ENCODE peak calls at places on chromosomes 5 and 9, in nine cellular contexts. V, K, Z, M, Y, X, W, C and F are unnamed samples.

GRCh38 chr9:105651806-105652205 is 10.5 kb upstream of the TAL2 start:
- DNase-seq in V (no peak), K (no peak), Z (no peak), M (no peak), Y (no peak), X (no peak), W (no peak), C (no peak), F (no peak)

GRCh38 chr5:167786871-167787568 is 504.4 kb upstream of the WWC1 start:
- DNase-seq in V (peak; percentile 87), K (no peak), Z (no peak), M (no peak), Y (no peak), X (no peak), W (no peak), C (no peak), F (no peak)

GRCh38 chr5:73454379-73455036 is 5.9 kb upstream of the FOXD1 start:
- DNase-seq in V (no peak), K (peak; percentile 58), Z (no peak), M (peak; percentile 69), Y (peak; percentile 67), X (peak; percentile 49), W (no peak), C (peak; percentile 58), F (no peak)

GRCh38 chr9:70949239-70949638 is 172.2 kb downstream of the TRPM3 start:
- DNase-seq in V (no peak), K (no peak), Z (no peak), M (no peak), Y (no peak), X (no peak), W (no peak), C (no peak), F (no peak)

GRCh38 chr5:138716456-138716924 is 36.7 kb upstream of the CTNNA1 start:
- DNase-seq in V (no peak), K (no peak), Z (no peak), M (peak; percentile 39), Y (no peak), X (no peak), W (no peak), C (no peak), F (no peak)

GRCh38 chr5:167944121-167944858 is 347.2 kb upstream of the WWC1 start:
- DNase-seq in V (no peak), K (no peak), Z (no peak), M (no peak), Y (no peak), X (no peak), W (no peak), C (no peak), F (no peak)

GRCh38 chr9:81874926-81875325 is 53.3 kb upstream of the SPATA31D4 start:
- DNase-seq in V (peak; percentile 56), K (no peak), Z (no peak), M (peak; percentile 97), Y (no peak), X (no peak), W (no peak), C (peak; percentile 92), F (no peak)

GRCh38 chr9:2297771-2298170 is 282.6 kb downstream of the SMARCA2 start:
- DNase-seq in V (peak; percentile 56), K (no peak), Z (no peak), M (peak; percentile 7), Y (no peak), X (no peak), W (no peak), C (no peak), F (no peak)

GRCh38 chr5:128441923-128442322 is 96.1 kb downstream of the FBN2 start:
- DNase-seq in V (no peak), K (no peak), Z (no peak), M (no peak), Y (no peak), X (no peak), W (no peak), C (no peak), F (no peak)

GRCh38 chr5:16681761-16682335 is 65.1 kb upstream of the RETREG1 start:
- DNase-seq in V (no peak), K (no peak), Z (no peak), M (no peak), Y (no peak), X (no peak), W (no peak), C (no peak), F (no peak)

GRCh38 chr9:90064248-90064647 is 459.4 kb downstream of the GADD45G start:
- DNase-seq in V (no peak), K (no peak), Z (no peak), M (no peak), Y (no peak), X (no peak), W (no peak), C (no peak), F (no peak)

GRCh38 chr9:109520475-109521132 is 22.5 kb upstream of the PTPN3 start:
- DNase-seq in V (peak; percentile 64), K (peak; percentile 61), Z (no peak), M (peak; percentile 83), Y (peak; percentile 92), X (peak; percentile 79), W (peak; percentile 77), C (peak; percentile 74), F (no peak)

GRCh38 chr5:176812269-176813259 is 2.2 kb downstream of the UNC5A start:
- DNase-seq in V (no peak), K (peak; percentile 73), Z (no peak), M (peak; percentile 27), Y (peak; percentile 49), X (no peak), W (no peak), C (peak; percentile 14), F (no peak)

GRCh38 chr5:59173568-59173967 is 590.7 kb downstream of the RAB3C start:
- DNase-seq in V (peak; percentile 11), K (no peak), Z (no peak), M (peak; percentile 39), Y (no peak), X (no peak), W (no peak), C (peak; percentile 51), F (no peak)

GRCh38 chr5:543755-544674 is 19.8 kb upstream of the SLC9A3 start:
- DNase-seq in V (no peak), K (no peak), Z (peak; percentile 85), M (no peak), Y (no peak), X (peak; percentile 56), W (peak; percentile 67), C (no peak), F (peak; percentile 64)

GRCh38 chr5:143041461-143041860 is 271.3 kb downstream of the ARHGAP26 start:
- DNase-seq in V (no peak), K (no peak), Z (no peak), M (no peak), Y (no peak), X (no peak), W (no peak), C (no peak), F (no peak)

GRCh38 chr5:79947486-79948023 is 43.5 kb downstream of the MTX3 start:
- DNase-seq in V (no peak), K (no peak), Z (no peak), M (no peak), Y (no peak), X (no peak), W (no peak), C (no peak), F (no peak)

GRCh38 chr9:135033487-135033886 is 54.0 kb upstream of the OLFM1 start:
- DNase-seq in V (no peak), K (no peak), Z (no peak), M (no peak), Y (no peak), X (no peak), W (no peak), C (no peak), F (no peak)

DNA sequence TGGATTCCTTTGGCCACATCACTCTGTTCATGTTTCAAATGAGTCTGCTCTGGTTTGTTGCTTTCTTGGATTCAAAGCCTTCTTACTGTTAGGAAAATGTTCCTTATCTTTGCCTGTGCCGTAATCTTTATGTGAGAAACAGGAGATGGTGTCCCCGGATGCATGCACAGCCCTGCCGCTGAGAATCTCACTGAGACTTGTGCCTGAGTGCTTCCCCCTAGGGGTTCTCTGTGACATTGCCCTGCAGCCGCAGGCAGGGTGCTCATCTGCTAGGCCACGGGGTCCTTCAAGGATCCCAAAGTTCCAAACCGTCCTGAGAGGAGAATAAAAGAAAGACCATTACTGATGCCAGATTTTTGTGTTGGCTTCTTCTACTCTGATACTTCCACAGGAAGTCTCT is 81.4 kb upstream of the ANKRD55 start:
- DNase-seq in V (no peak), K (no peak), Z (no peak), M (peak; percentile 57), Y (no peak), X (no peak), W (no peak), C (peak; percentile 36), F (peak; percentile 30)
- TF ChIP-seq CTCF in V (peak; percentile 38), K (no peak), Z (peak; percentile 43), M (peak; percentile 75), Y (no peak), X (no peak), W (peak; percentile 44), C (peak; percentile 77), F (no peak)

GRCh38 chr5:141914154-141914743 is 9.4 kb upstream of the DELE1 start:
- DNase-seq in V (no peak), K (peak; percentile 59), Z (peak; percentile 76), M (peak; percentile 2), Y (no peak), X (peak; percentile 46), W (peak; percentile 72), C (no peak), F (peak; percentile 47)
- TF ChIP-seq CTCF in V (peak; percentile 15), K (peak; percentile 55), Z (peak; percentile 40), M (peak; percentile 11), Y (no peak), X (peak; percentile 11), W (peak; percentile 2), C (no peak), F (no peak)

GRCh38 chr5:37886207-37886905 is 46.5 kb upstream of the GDNF start:
- DNase-seq in V (no peak), K (no peak), Z (no peak), M (no peak), Y (no peak), X (no peak), W (no peak), C (no peak), F (no peak)
- TF ChIP-seq CTCF in V (no peak), K (no peak), Z (no peak), M (no peak), Y (no peak), X (no peak), W (no peak), C (no peak), F (no peak)

GRCh38 chr5:37045703-37046102 is 169.1 kb downstream of the NIPBL start:
- DNase-seq in V (no peak), K (no peak), Z (no peak), M (no peak), Y (no peak), X (no peak), W (no peak), C (no peak), F (no peak)

GRCh38 chr5:37039824-37040223 is 163.3 kb downstream of the NIPBL start:
- DNase-seq in V (no peak), K (no peak), Z (no peak), M (no peak), Y (no peak), X (no peak), W (no peak), C (no peak), F (no peak)

GRCh38 chr5:37047947-37048346 is 171.4 kb downstream of the NIPBL start:
- DNase-seq in V (no peak), K (no peak), Z (no peak), M (no peak), Y (no peak), X (no peak), W (no peak), C (no peak), F (no peak)

GRCh38 chr5:37044120-37044519 is 167.6 kb downstream of the NIPBL start:
- DNase-seq in V (no peak), K (no peak), Z (no peak), M (no peak), Y (no peak), X (no peak), W (no peak), C (no peak), F (no peak)

GRCh38 chr5:37043693-37044092 is 167.1 kb downstream of the NIPBL start:
- DNase-seq in V (no peak), K (no peak), Z (no peak), M (peak; percentile 31), Y (no peak), X (no peak), W (no peak), C (no peak), F (no peak)
- TF ChIP-seq CTCF in V (no peak), K (no peak), Z (no peak), M (peak; percentile 38), Y (no peak), X (no peak), W (no peak), C (no peak), F (no peak)